ENCODE peak calls at places on chromosome 7, in four cellular contexts. W is thoracic aorta, E is psoas muscle, Y is GM23248. Z is an unnamed sample.

GRCh38 chr7:2635810-2636701 is 4.3 kb downstream of the TTYH3 start:
- DNase-seq in E (peak), W (no peak), Y (no peak), Z (no peak)

GRCh38 chr7:83976302-83976701 is 218.3 kb downstream of the SEMA3A start:
- DNase-seq in E (no peak), Y (peak), W (no peak), Z (no peak)

GRCh38 chr7:55496906-55497305 is 75.4 kb downstream of the VOPP1 start:
- DNase-seq in W (no peak), Y (no peak), E (no peak), Z (no peak)

GRCh38 chr7:823639-824038 is 8.6 kb upstream of the SUN1 start:
- DNase-seq in E (no peak), W (no peak), Y (no peak), Z (no peak)

GRCh38 chr7:31099451-31100444 is 47.6 kb downstream of the ADCYAP1R1 start:
- DNase-seq in E (no peak), Y (no peak), W (no peak), Z (no peak)

GRCh38 chr7:98254951-98255610 is 3.0 kb upstream of the TECPR1 start:
- DNase-seq in E (no peak), Y (no peak), W (no peak), Z (no peak)

GRCh38 chr7:92276486-92276885 is 30.7 kb downstream of the ANKIB1 start:
- DNase-seq in E (no peak), Y (no peak), W (no peak), Z (no peak)

GRCh38 chr7:43653891-43654504 is 71.1 kb downstream of the STK17A start:
- DNase-seq in E (no peak), Y (no peak), W (no peak), Z (no peak)

GRCh38 chr7:155944901-155945300 is 132.6 kb upstream of the SHH start:
- DNase-seq in E (no peak), W (no peak), Y (no peak), Z (no peak)

GRCh38 chr7:28481131-28481926 is 69.0 kb downstream of the CREB5 start:
- DNase-seq in Y (peak), E (no peak), W (no peak), Z (no peak)

GRCh38 chr7:74490546-74490945 is 36.8 kb downstream of the GTF2IRD1 start:
- DNase-seq in Y (no peak), W (no peak), E (no peak), Z (no peak)

GRCh38 chr7:109003742-109004141 is 434.1 kb downstream of the DNAJB9 start:
- DNase-seq in Y (no peak), W (no peak), E (no peak), Z (no peak)

GRCh38 chr7:83415840-83416239 is 233.1 kb downstream of the SEMA3E start:
- DNase-seq in E (no peak), W (no peak), Y (no peak), Z (no peak)

GRCh38 chr7:68529221-68529620 is 1069.1 kb upstream of the AUTS2 start:
- DNase-seq in W (no peak), Y (no peak), E (no peak), Z (no peak)

GRCh38 chr7:52775881-52776280 is 259.6 kb upstream of the POM121L12 start:
- DNase-seq in E (no peak), W (no peak), Y (no peak), Z (no peak)

GRCh38 chr7:42843209-42843800 is 68.6 kb downstream of the C7orf25 start:
- DNase-seq in E (no peak), Y (peak), W (no peak), Z (peak)

GRCh38 chr7:41921453-41921912 is 218.6 kb upstream of the INHBA start:
- DNase-seq in W (no peak), Y (peak), E (no peak), Z (no peak)

GRCh38 chr7:32588657-32589056 is 93.4 kb downstream of the AVL9 start:
- DNase-seq in Y (peak), E (no peak), W (no peak), Z (peak)

GRCh38 chr7:158614695-158615094 is 27.1 kb upstream of the PTPRN2 start:
- DNase-seq in W (no peak), E (no peak), Y (peak), Z (no peak)

GRCh38 chr7:77783540-77783939 is 14.7 kb downstream of the TMEM60 start:
- DNase-seq in W (no peak), E (no peak), Y (no peak), Z (no peak)

GRCh38 chr7:3234051-3234450 is 67.0 kb upstream of the SDK1 start:
- DNase-seq in W (no peak), Y (no peak), E (no peak), Z (no peak)

GRCh38 chr7:16804674-16805439 is at the start of gene AGR2:
- DNase-seq in W (no peak), E (no peak), Y (no peak), Z (no peak)

GRCh38 chr7:44066494-44067063 is 1.2 kb upstream of the PGAM2 start:
- DNase-seq in E (peak), Y (no peak), W (no peak), Z (no peak)

DNA sequence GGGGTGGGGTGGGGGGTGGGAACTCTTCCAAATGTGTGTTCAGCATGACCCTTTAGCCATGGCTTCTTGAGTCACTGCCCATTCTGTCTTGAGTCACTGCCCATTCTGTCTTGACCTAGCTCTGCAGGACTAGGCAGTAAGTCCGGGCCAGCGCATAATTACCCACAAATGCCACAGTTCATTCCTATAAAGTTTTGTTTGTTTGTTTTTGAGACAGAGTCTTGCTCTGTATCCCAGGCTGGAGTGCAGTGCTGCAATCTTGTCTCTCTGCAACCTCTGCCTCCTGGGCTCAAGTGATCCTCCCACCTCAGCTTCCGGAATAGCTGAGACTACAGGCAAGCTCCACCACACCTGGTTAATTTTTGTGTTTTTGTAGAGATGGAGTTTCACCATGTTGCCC is 32.7 kb upstream of the TARP start:
- DNase-seq in W (no peak), Y (no peak), E (no peak), Z (peak)
- H3K4me3 ChIP-seq in W (no peak), Y (no peak), E (no peak), Z (no peak)

DNA sequence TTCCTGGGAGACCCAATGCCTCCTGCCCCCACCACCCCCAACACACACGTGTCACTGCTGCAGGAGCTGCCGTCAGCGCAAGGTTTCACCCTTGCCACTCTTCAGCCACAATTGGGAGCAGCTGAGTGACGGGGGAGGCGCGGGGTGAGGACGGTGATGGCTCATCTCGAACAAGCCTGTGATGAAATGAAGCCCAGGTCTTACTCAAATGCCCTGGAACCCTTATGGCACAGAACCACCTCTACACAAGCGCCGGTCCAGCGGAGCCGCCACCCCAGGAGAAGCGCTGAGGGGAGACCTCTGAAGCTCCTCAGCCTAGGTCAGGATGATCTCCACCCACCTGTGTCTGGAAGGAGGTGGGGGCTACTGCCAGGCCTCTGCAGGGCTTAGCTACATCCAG is 25.7 kb downstream of the PDIA4 start:
- DNase-seq in Y (no peak), W (no peak), E (no peak), Z (no peak)
- H3K4me3 ChIP-seq in Y (no peak), W (no peak), E (no peak), Z (no peak)

DNA sequence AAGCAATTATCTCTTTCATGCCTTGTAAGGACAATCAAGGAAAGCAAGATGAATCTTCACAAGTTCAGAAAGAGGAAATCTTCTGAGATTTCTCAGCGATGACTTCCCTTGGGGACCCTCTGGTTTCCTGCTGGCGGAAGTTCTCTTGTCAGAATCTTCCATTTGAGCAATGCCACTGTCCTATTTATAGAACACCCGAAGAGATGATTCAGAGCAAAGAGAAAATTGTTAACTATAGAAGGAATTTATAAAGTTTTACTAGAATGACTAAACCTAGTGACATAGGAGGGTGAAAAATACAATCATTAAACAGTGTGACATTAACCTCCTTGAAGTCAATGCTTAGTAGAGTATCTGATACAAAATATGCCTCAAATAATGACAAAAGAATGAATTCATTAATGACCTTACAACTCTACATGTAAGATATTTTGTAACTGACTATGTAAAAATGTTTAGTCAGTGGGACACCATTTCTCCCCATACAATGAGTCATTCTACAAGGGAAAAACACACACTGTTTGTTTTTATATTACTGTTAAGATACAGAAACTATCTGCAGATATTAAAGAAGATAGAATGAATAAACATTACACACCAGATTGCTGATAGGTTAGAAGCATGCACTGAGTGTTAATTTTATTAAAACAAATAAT is 206.5 kb upstream of the CNTNAP2 start:
- DNase-seq in E (no peak), W (no peak), Y (no peak), Z (no peak)
- H3K4me3 ChIP-seq in E (no peak), W (no peak), Y (no peak), Z (no peak)

DNA sequence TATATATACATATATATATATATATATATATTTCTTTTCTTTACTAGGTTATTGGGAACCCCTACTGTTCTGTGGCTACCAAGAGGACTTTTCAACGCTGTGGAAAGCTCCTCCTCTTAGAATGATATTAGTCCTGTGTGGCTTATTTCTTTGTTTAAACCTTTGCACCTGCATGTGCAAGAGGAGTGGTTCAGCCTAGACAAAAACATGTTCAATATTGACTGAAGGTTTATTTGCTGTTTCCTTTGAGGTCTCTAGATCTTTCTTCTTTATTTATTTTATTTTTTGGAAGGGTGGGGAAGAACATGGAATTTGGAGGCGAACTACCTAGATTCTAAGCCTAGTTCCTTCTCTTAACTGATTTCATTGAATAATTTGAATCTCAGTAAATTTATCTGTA is 118.1 kb downstream of the GNAT3 start:
- DNase-seq in Y (no peak), E (no peak), W (no peak), Z (no peak)
- H3K4me3 ChIP-seq in Y (no peak), E (no peak), W (no peak), Z (no peak)

GRCh38 chr7:137160236-137160635 is 183.3 kb downstream of the PTN start:
- DNase-seq in E (no peak), Y (no peak), W (no peak), Z (no peak)

DNA sequence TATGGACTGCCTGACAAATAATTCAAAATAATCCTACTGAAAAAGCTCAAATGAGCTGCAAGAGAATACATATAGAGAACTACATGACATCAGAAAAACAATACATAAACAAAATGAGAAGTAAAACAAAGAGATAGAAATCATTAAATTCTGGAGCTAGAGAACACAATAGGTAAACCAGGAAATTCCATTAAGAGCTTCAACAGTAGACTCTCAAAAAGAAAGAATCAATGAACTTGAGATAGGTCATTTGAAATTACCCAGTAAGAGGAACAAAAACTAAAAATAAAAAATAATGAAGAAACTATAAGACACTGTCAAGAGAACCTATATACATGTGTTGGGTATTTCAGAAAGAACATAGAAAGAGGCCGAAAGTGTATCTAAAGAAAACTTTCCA is 186.3 kb downstream of the PTN start:
- DNase-seq in W (no peak), E (no peak), Y (no peak), Z (no peak)
- H3K4me3 ChIP-seq in W (no peak), E (no peak), Y (no peak), Z (no peak)

DNA sequence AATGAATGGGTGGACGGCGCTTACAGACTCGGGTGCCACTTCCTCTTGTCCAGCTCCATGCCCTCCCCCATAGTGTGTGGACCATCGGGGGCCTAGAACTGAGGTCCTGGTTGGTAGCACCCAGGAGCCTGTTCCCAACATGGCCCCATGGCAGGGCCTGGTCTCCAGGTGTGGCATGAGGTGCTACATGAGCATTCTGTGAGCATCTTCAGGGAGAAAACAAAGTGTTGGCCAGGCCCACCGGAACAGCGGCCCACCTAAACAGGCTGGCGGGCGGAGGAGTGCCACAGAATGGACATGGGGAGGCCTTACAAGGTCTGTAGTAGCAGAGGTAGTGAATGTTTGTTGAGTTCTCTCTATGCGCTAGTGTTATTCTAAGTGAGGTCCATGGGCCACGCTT is 76.9 kb downstream of the PARP12 start:
- DNase-seq in Y (no peak), W (no peak), E (no peak), Z (no peak)
- H3K4me3 ChIP-seq in Y (no peak), W (no peak), E (no peak), Z (no peak)

DNA sequence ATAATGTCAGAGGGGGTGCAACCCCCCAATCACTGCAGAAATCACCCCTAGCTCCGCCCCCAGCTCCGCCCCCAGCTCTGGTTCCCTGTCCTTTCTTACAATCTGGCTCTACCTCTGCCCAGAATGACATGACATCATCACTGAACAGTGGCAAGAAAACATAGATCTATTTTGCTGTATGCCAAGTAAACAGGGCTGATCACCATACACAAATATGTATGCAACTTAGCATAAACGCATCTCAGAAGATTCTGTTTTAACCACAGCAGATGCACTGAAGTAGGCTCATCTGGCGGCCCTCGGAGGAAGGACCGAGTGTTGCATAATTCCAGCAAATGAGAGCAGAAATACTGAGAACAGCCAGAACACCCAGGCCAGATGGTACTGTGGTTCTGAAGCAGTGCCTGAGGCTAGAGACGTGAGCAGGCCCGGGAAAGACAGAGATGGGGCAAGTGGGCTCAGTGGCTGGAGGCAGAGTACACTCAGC is 293.3 kb upstream of the KLF14 start:
- DNase-seq in W (no peak), Y (peak), E (peak), Z (peak)
- H3K4me3 ChIP-seq in W (peak), Y (peak), E (peak), Z (no peak)

GRCh38 chr7:140673770-140674155 is 1.0 kb downstream of the ADCK2 start:
- DNase-seq in E (no peak), W (no peak), Y (no peak), Z (no peak)
- H3K4me3 ChIP-seq in E (peak), W (peak), Y (peak), Z (no peak)

DNA sequence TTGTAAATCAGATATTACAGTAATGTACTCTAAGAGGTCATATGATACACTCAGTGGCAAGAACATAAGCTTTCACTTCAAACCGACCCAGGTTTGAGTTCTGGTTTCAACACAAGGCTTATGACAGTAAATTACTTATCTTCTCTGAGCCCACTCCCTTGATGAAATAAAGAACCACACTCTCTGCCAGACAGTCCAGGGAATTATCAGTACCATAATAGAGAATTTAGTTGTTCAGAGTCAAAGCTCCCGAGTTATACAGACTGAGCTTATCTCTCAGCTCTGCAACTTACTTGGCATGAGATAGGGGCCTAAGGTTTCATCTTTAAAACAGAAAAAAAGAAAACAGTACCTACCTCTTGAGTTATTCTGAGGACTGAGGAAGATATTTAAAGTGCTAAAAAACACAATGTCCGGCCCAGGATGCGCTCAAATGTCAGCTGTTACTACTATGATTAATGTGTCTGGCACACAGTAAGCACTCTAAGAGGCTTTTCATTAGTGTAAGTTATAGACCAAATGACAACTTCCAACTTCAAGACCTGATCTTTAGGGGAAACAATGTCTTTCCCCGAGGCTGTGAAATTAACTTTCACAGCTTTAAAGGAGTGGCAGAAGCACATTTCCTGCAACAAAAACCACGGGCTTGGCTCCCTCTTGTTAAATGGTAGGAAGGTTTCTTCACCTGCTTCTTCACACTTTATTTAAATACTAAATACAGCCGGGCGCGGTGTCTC is 38.1 kb downstream of the UBE2H start:
- DNase-seq in W (no peak), Y (no peak), E (no peak), Z (no peak)
- H3K4me3 ChIP-seq in W (no peak), Y (no peak), E (peak), Z (no peak)

GRCh38 chr7:101285171-101285570 is 36.4 kb downstream of the IFT22 start:
- DNase-seq in W (no peak), E (no peak), Y (no peak), Z (no peak)
- H3K4me3 ChIP-seq in W (no peak), E (no peak), Y (no peak), Z (no peak)